ENCODE peak calls at places on chromosomes 11 and 22, in nine cellular contexts. G, M, V, S, Z, Y, P, R and H are unnamed samples. For H3K4me1, the result is how much of the 10 kb centered on the place peaks cover.

GRCh38 chr11:87212891-87213290 is 175.2 kb downstream of the TMEM135 start:
- DNase-seq in R (no peak), Y (no peak), G (no peak), S (no peak), M (no peak), P (no peak), V (no peak), Z (no peak), H (no peak)

GRCh38 chr22:50599816-50600454 is 658 bp upstream of the MAPK8IP2 start:
- DNase-seq in Z (peak), V (peak), P (peak), G (no peak), Y (peak), M (peak), S (peak), R (peak), H (no peak)

GRCh38 chr11:113992459-113993105 is 17.7 kb downstream of the HTR3A start:
- DNase-seq in G (no peak), P (peak), Z (no peak), V (no peak), R (no peak), Y (peak), M (peak), S (no peak), H (no peak)

GRCh38 chr11:120911943-120912342 is 112.0 kb upstream of the TBCEL start:
- DNase-seq in P (no peak), V (peak), M (no peak), G (no peak), Y (no peak), Z (no peak), R (no peak), S (no peak), H (no peak)

GRCh38 chr11:123628936-123629683 is 25.3 kb downstream of the SCN3B start:
- DNase-seq in P (peak), G (no peak), M (no peak), V (peak), S (peak), R (no peak), Z (peak), Y (no peak), H (no peak)

GRCh38 chr22:40401532-40401931 is 31.1 kb downstream of the SGSM3 start:
- DNase-seq in R (no peak), V (no peak), M (no peak), P (no peak), Z (no peak), G (no peak), S (no peak), Y (no peak), H (no peak)

GRCh38 chr11:16252373-16252772 is 104.0 kb downstream of the SOX6 start:
- DNase-seq in G (no peak), Z (peak), S (peak), R (no peak), V (peak), Y (peak), P (peak), M (peak), H (no peak)

GRCh38 chr11:45091563-45092392 is 54.7 kb upstream of the PRDM11 start:
- DNase-seq in R (no peak), Y (peak), V (no peak), Z (no peak), P (no peak), M (peak), G (no peak), S (no peak), H (no peak)

GRCh38 chr22:29821790-29822130 is 16.3 kb downstream of the ASCC2 start:
- DNase-seq in S (no peak), M (no peak), P (no peak), R (no peak), Y (no peak), G (no peak), V (no peak), Z (no peak), H (no peak)

GRCh38 chr11:1229471-1230120 is 6.7 kb downstream of the MUC5B start:
- DNase-seq in V (no peak), Y (no peak), M (no peak), P (peak), R (no peak), Z (no peak), S (no peak), G (no peak), H (no peak)

GRCh38 chr22:40036591-40037225 is 42.0 kb downstream of the FAM83F start:
- DNase-seq in M (peak), Z (peak), P (peak), Y (peak), R (peak), S (peak), V (peak), G (peak), H (peak)

GRCh38 chr22:44546686-44547310 is 48.8 kb upstream of the RTL6 start:
- DNase-seq in Z (peak), V (no peak), P (no peak), Y (no peak), M (no peak), R (no peak), S (no peak), G (no peak), H (no peak)

GRCh38 chr22:27734066-27734465 is 67.5 kb downstream of the MN1 start:
- DNase-seq in Z (no peak), P (no peak), R (no peak), M (no peak), V (no peak), Y (no peak), S (no peak), G (no peak), H (no peak)

GRCh38 chr11:26512196-26512595 is 59.9 kb downstream of the MUC15 start:
- DNase-seq in R (no peak), Y (no peak), Z (no peak), P (no peak), V (no peak), G (no peak), S (no peak), M (no peak), H (no peak)

GRCh38 chr22:36052505-36052941 is 23.9 kb upstream of the RBFOX2 start:
- DNase-seq in R (peak), P (no peak), Z (peak), S (peak), Y (no peak), V (peak), M (no peak), G (peak), H (peak)

GRCh38 chr11:71481101-71481960 is 28.3 kb downstream of the NADSYN1 start:
- DNase-seq in P (no peak), S (no peak), R (no peak), G (no peak), V (peak), Y (no peak), Z (no peak), M (no peak), H (no peak)

GRCh38 chr11:34222030-34222429 is 116.6 kb downstream of the NAT10 start:
- DNase-seq in Y (no peak), M (no peak), P (no peak), G (no peak), V (no peak), Z (no peak), R (no peak), S (no peak), H (no peak)
- H3K4me1 ChIP-seq in Y (under half), M (under half), P (under half), G (under half), V (under half), Z (under half), R (under half), S (under half), H (under half)

DNA sequence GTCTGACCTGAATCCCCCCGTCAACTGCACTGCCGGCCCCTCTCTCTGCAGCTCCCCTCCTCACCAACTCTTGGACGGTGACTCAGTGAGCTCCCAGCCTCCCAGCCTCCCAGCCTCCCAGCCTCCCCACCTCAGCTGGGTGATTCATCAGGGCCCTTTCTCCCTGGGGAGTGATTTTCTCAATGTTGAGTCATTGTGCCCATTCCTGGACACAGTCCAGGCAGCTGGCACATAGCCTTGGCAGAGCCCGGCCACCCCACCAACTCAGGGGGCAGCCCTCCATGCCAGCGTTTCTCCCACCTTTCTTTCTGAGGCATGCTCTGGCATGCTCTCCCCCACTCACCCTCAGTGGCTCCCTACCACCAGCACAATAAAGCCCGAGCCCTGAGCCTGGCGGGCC is 30.7 kb downstream of the PDE2A start:
- DNase-seq in Z (no peak), M (no peak), R (no peak), P (no peak), G (peak), Y (no peak), S (peak), V (peak), H (no peak)
- TF ChIP-seq EZH2phosphoT487 in Z (no peak), M (no peak), R (no peak), P (no peak), G (no peak), Y (no peak), S (no peak), V (no peak), H (no peak)

DNA sequence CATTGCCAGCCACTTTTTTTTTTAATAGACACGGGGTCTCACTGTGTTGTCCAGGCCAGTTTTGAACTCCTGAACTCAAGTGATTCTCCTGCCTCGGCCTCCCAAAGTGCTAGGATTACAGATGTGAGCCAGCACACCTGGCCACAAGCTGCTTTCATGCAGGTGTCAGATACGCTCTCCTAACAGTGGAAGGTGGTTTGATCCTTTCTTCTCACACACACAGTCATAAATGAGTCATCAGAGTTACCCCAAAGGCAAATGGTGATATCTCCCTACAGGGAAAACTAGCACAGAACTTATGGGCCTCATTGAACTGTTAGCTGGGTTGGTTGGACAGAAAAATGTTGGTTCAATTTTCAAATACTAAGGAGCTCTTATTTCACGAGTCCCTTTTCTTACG is 38.2 kb upstream of the UBASH3B start:
- DNase-seq in V (peak), G (no peak), S (peak), M (no peak), Z (peak), Y (no peak), R (no peak), P (no peak), H (no peak)
- H3K4me1 ChIP-seq in V (under half), G (under half), S (under half), M (under half), Z (under half), Y (under half), R (under half), P (under half), H (under half)

GRCh38 chr11:57793711-57794110 is 32.1 kb downstream of the CTNND1 start:
- DNase-seq in P (no peak), R (no peak), G (no peak), M (no peak), S (no peak), Y (no peak), Z (no peak), V (no peak), H (no peak)

GRCh38 chr11:57791321-57792059 is 29.9 kb downstream of the CTNND1 start:
- DNase-seq in S (no peak), Y (no peak), G (no peak), M (no peak), R (no peak), Z (no peak), V (no peak), P (no peak), H (no peak)

GRCh38 chr11:57787920-57788716 is 26.5 kb downstream of the CTNND1 start:
- DNase-seq in P (no peak), R (no peak), G (no peak), Z (no peak), S (no peak), V (no peak), M (peak), Y (peak), H (no peak)

GRCh38 chr11:57792870-57793269 is 31.3 kb downstream of the CTNND1 start:
- DNase-seq in V (peak), S (no peak), M (no peak), R (no peak), P (no peak), Z (no peak), G (no peak), Y (no peak), H (no peak)

GRCh38 chr11:57792060-57792541 is 30.5 kb downstream of the CTNND1 start:
- DNase-seq in P (no peak), V (no peak), G (no peak), R (no peak), M (no peak), Y (no peak), S (no peak), Z (no peak), H (no peak)
- TF ChIP-seq EZH2phosphoT487 in P (no peak), V (no peak), G (no peak), R (no peak), M (no peak), Y (no peak), S (no peak), Z (no peak), H (no peak)

GRCh38 chr22:38735465-38736256 is 20.1 kb downstream of the SUN2 start:
- DNase-seq in R (peak), G (no peak), Z (no peak), V (no peak), P (no peak), S (no peak), Y (no peak), M (no peak), H (no peak)
- H3K4me1 ChIP-seq in R (under half), G (under half), Z (under half), V (under half), P (under half), S (under half), Y (under half), M (under half), H (under half)

GRCh38 chr11:19218216-19218615 is 16.4 kb upstream of the CSRP3 start:
- DNase-seq in R (no peak), S (no peak), Z (no peak), M (no peak), P (no peak), Y (no peak), G (no peak), V (no peak), H (no peak)

GRCh38 chr11:19220903-19221682 is 19.3 kb upstream of the CSRP3 start:
- DNase-seq in Y (no peak), S (no peak), R (no peak), M (no peak), Z (no peak), G (no peak), P (no peak), V (no peak), H (no peak)

GRCh38 chr11:19218801-19219460 is 17.1 kb upstream of the CSRP3 start:
- DNase-seq in G (no peak), V (no peak), Z (no peak), M (no peak), Y (no peak), S (no peak), P (peak), R (no peak), H (no peak)

GRCh38 chr11:19216021-19216420 is 14.2 kb upstream of the CSRP3 start:
- DNase-seq in P (no peak), Y (no peak), Z (no peak), M (no peak), R (no peak), V (no peak), S (no peak), G (no peak), H (no peak)

GRCh38 chr11:19216709-19217374 is 15.1 kb upstream of the CSRP3 start:
- DNase-seq in S (no peak), V (no peak), Y (no peak), P (no peak), Z (no peak), G (no peak), M (no peak), R (no peak), H (no peak)
- TF ChIP-seq EZH2phosphoT487 in S (no peak), V (no peak), Y (no peak), P (no peak), Z (no peak), G (no peak), M (no peak), R (no peak), H (no peak)

DNA sequence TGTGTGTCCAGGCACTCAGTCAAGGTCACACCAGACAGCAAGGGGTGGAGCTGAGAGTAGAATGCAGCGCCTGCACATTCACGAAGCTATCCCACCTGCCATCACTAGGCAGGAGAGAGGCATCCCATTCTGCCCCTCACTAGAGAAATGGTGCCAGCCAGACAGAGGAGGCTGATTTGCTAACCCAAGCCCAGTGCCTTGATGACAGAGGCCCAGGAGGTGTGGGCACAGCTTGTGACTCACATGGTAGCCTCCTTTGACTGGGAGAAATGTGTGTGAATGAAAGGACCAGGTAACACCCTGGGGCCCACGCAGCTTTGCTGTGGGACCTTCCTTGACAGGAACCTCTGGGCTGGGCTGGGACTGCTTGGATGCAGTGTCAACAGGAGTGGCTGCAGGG is 5.2 kb upstream of the NAALADL1 start:
- DNase-seq in Y (no peak), Z (no peak), R (no peak), G (no peak), M (no peak), P (no peak), V (no peak), S (no peak), H (no peak)
- H3K4me1 ChIP-seq in Y (under half), Z (under half), R (under half), G (under half), M (under half), P (under half), V (under half), S (under half), H (under half)